ENCODE peak calls at places on chromosomes 7 and 10, in five cellular contexts. Z is HCT116, V is K562, Q is HepG2, I is GM12878. F is an unnamed sample.

GRCh38 chr7:9961161-9961922 is 1012.3 kb upstream of the PHF14 start:
- DNase-seq in Z (no peak), V (no peak), Q (no peak), I (no peak), F (no peak)

GRCh38 chr10:110959379-110960332 is 40.3 kb downstream of the SHOC2 start:
- DNase-seq in Z (no peak), V (no peak), Q (no peak), I (no peak), F (no peak)

GRCh38 chr7:148078126-148078525 is 512.4 kb upstream of the C7orf33 start:
- DNase-seq in Z (no peak), V (no peak), Q (no peak), I (no peak), F (no peak)

GRCh38 chr10:124699471-124700292 is 44.5 kb downstream of the FAM53B start:
- DNase-seq in Z (no peak), V (no peak), Q (no peak), I (no peak), F (no peak)

GRCh38 chr7:107432261-107432660 is 37.6 kb upstream of the GPR22 start:
- DNase-seq in Z (no peak), V (no peak), Q (no peak), I (no peak), F (no peak)

GRCh38 chr7:66946545-66946944 is 25.5 kb downstream of the TMEM248 start:
- DNase-seq in Z (no peak), V (no peak), Q (no peak), I (no peak), F (peak; percentile 83)

GRCh38 chr10:125146791-125147604 is 13.4 kb downstream of the CTBP2 start:
- DNase-seq in Z (no peak), V (no peak), Q (no peak), I (no peak), F (no peak)

GRCh38 chr7:3415730-3416366 is 114.8 kb downstream of the SDK1 start:
- DNase-seq in Z (no peak), V (no peak), Q (no peak), I (no peak), F (no peak)

GRCh38 chr10:47311900-47312662 is 10.2 kb upstream of the GDF2 start:
- DNase-seq in Z (peak; percentile 31), V (peak; percentile 80), Q (peak; percentile 48), I (peak; percentile 7), F (peak; percentile 46)

GRCh38 chr7:19113855-19114590 is 3.4 kb downstream of the TWIST1 start:
- DNase-seq in Z (no peak), V (no peak), Q (no peak), I (no peak), F (no peak)

GRCh38 chr10:86518781-86519180 is 2.8 kb downstream of the WAPL start:
- DNase-seq in Z (no peak), V (no peak), Q (no peak), I (no peak), F (no peak)

GRCh38 chr7:135248546-135248945 is 14.9 kb downstream of the STRA8 start:
- DNase-seq in Z (no peak), V (no peak), Q (no peak), I (no peak), F (no peak)

GRCh38 chr10:46555366-46555712 is 1.1 kb downstream of the GPRIN2 start:
- DNase-seq in Z (no peak), V (no peak), Q (no peak), I (no peak), F (no peak)

GRCh38 chr7:47534322-47535032 is 47.4 kb downstream of the TNS3 start:
- DNase-seq in Z (no peak), V (peak; percentile 2), Q (no peak), I (no peak), F (no peak)

GRCh38 chr10:62044569-62044968 is 143.1 kb downstream of the ARID5B start:
- DNase-seq in Z (no peak), V (no peak), Q (no peak), I (no peak), F (peak; percentile 30)

GRCh38 chr7:45874408-45875131 is 1.7 kb upstream of the CCDC201 start:
- DNase-seq in Z (no peak), V (no peak), Q (peak; percentile 58), I (no peak), F (peak; percentile 82)

GRCh38 chr10:109894516-109894915 is 28.8 kb downstream of the XPNPEP1 start:
- DNase-seq in Z (no peak), V (no peak), Q (no peak), I (no peak), F (peak; percentile 80)

GRCh38 chr10:63633677-63634487 is 112.7 kb downstream of the REEP3 start:
- DNase-seq in Z (peak; percentile 57), V (peak; percentile 75), Q (peak; percentile 42), I (no peak), F (peak; percentile 67)

GRCh38 chr7:11458736-11459483 is 373.1 kb downstream of the THSD7A start:
- DNase-seq in Z (no peak), V (no peak), Q (no peak), I (no peak), F (peak; percentile 96)

GRCh38 chr7:139046143-139046542 is 10.3 kb upstream of the ZC3HAV1L start:
- DNase-seq in Z (no peak), V (no peak), Q (no peak), I (no peak), F (no peak)

GRCh38 chr7:23713285-23714235 is 3.5 kb downstream of the STK31 start:
- DNase-seq in Z (no peak), V (no peak), Q (peak; percentile 6), I (no peak), F (no peak)

GRCh38 chr7:141402277-141402996 is 148.8 kb upstream of the AGK start:
- DNase-seq in Z (no peak), V (no peak), Q (no peak), I (no peak), F (no peak)

GRCh38 chr7:27185708-27186449 is 847 bp upstream of the HOXA11 start:
- DNase-seq in Z (no peak), V (no peak), Q (no peak), I (no peak), F (peak; percentile 54)

GRCh38 chr10:122328676-122329075 is 45.8 kb upstream of the PLEKHA1 start:
- DNase-seq in Z (no peak), V (no peak), Q (no peak), I (no peak), F (no peak)

GRCh38 chr7:40604601-40605438 is 470.0 kb downstream of the SUGCT start:
- DNase-seq in Z (peak; percentile 10), V (peak; percentile 14), Q (peak; percentile 29), I (no peak), F (peak; percentile 65)

GRCh38 chr10:30786131-30786530 is 156.6 kb upstream of the LYZL2 start:
- DNase-seq in Z (no peak), V (no peak), Q (no peak), I (no peak), F (no peak)

GRCh38 chr10:108840944-108841343 is 1082.4 kb downstream of the XPNPEP1 start:
- DNase-seq in Z (no peak), V (no peak), Q (no peak), I (no peak), F (no peak)

GRCh38 chr7:120123528-120123927 is 149.4 kb upstream of the KCND2 start:
- DNase-seq in Z (no peak), V (no peak), Q (no peak), I (no peak), F (no peak)

GRCh38 chr10:58782876-58783859 is 270.5 kb downstream of the BICC1 start:
- DNase-seq in Z (no peak), V (no peak), Q (no peak), I (no peak), F (no peak)

GRCh38 chr10:44016589-44017482 is 368.1 kb downstream of the CXCL12 start:
- DNase-seq in Z (no peak), V (no peak), Q (no peak), I (no peak), F (no peak)

GRCh38 chr7:130996841-130997231 is 262.8 kb upstream of the KLF14 start:
- DNase-seq in Z (peak; percentile 80), V (no peak), Q (peak; percentile 93), I (no peak), F (peak; percentile 78)

GRCh38 chr10:59513558-59513957 is 151.2 kb upstream of the FAM13C start:
- DNase-seq in Z (no peak), V (no peak), Q (no peak), I (no peak), F (no peak)

GRCh38 chr10:86264481-86265231 is 101.9 kb downstream of the GRID1 start:
- DNase-seq in Z (no peak), V (no peak), Q (no peak), I (no peak), F (no peak)

GRCh38 chr7:923108-924041 is 31.1 kb downstream of the ADAP1 start:
- DNase-seq in Z (no peak), V (peak; percentile 66), Q (no peak), I (peak; percentile 81), F (no peak)
- TF ChIP-seq POLR2AphosphoS5 in Z (no peak), V (no peak), Q (no peak), I (peak; percentile 89), F (no peak)

GRCh38 chr10:93567277-93568104 is 1.0 kb downstream of the FFAR4 start:
- DNase-seq in Z (no peak), V (no peak), Q (no peak), I (no peak), F (no peak)
- TF ChIP-seq EZH2 in Z (no peak), V (no peak), Q (no peak), I (no peak), F (peak; percentile 37)

GRCh38 chr10:121087688-121088087 is 236.5 kb downstream of the WDR11 start:
- DNase-seq in Z (no peak), V (no peak), Q (no peak), I (no peak), F (no peak)

GRCh38 chr10:121085386-121085785 is 234.2 kb downstream of the WDR11 start:
- DNase-seq in Z (no peak), V (no peak), Q (no peak), I (no peak), F (no peak)

GRCh38 chr10:121087129-121087528 is 236.0 kb downstream of the WDR11 start:
- DNase-seq in Z (no peak), V (no peak), Q (no peak), I (no peak), F (no peak)

GRCh38 chr10:121089434-121089833 is 238.3 kb downstream of the WDR11 start:
- DNase-seq in Z (no peak), V (no peak), Q (no peak), I (no peak), F (no peak)

GRCh38 chr10:121088524-121088923 is 237.4 kb downstream of the WDR11 start:
- DNase-seq in Z (no peak), V (no peak), Q (no peak), I (no peak), F (no peak)
- TF ChIP-seq CTCF in Z (peak; percentile 38), V (no peak), Q (no peak), I (no peak), F (no peak)

DNA sequence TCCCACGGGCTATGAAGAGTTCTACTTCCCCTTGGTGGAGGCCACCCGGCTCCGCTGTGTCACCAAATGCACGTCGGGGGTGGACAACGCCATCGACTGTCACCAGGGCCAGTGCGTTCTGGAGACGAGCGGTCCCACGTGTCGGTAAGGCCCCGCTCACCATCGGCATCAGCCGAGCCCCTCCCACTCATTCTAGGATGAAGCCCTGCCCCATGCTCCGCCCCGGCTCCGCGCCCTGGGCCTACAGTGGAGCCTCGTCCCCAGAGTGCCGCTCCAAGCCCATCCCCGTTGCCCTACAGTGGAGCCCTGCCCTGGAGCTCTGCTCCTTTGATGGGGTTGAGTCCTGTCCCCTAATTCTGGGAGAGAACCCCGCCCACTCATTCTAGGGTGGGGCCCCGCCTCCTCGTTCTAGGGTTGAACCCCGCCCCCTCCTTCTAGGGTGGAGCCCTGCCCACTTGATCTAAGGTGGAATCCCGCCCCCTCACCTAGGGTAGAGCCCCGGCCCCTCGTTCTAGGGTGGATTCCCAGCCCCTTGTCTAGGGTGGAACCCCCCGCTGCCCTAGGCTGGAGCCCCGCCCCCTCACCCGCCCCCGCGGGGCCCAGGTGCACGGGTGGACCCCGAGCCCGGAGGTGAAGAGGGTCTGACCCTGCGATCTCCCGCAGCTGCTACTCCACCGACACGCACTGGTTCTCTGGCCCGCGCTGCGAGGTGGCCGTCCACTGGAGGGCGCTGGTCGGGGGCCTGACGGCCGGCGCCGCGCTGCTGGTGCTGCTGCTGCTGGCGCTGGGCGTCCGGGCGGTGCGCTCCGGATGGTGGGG is 3.4 kb upstream of the MUC12 start:
- DNase-seq in Z (peak; percentile 91), V (peak; percentile 95), Q (peak; percentile 57), I (no peak), F (peak; percentile 49)
- TF ChIP-seq POLR2AphosphoS5 in Z (peak; percentile 82), V (no peak), Q (no peak), I (no peak), F (no peak)

F was measured in endothelial cell of umbilical vein.